ENCODE peak calls at places on chromosomes 5 and 9, in nine cellular contexts. E, O, U, V, S, Y, W, N and K are unnamed samples.

GRCh38 chr9:98556511-98556910 is 152.2 kb downstream of the GABBR2 start:
- DNase-seq in O (peak), W (no peak), E (no peak), N (no peak), S (no peak), Y (no peak), V (no peak), U (no peak), K (no peak)

GRCh38 chr5:107266100-107266499 is 404.6 kb downstream of the EFNA5 start:
- DNase-seq in S (no peak), W (no peak), Y (no peak), U (no peak), N (no peak), E (no peak), V (no peak), O (no peak), K (no peak)

GRCh38 chr5:100828756-100829342 is 74.2 kb downstream of the ST8SIA4 start:
- DNase-seq in N (no peak), U (no peak), Y (no peak), V (no peak), O (no peak), S (no peak), W (no peak), E (no peak), K (peak)

GRCh38 chr5:33233013-33233463 is 207.7 kb upstream of the TARS1 start:
- DNase-seq in U (no peak), S (no peak), N (peak), E (no peak), O (no peak), W (no peak), Y (no peak), V (no peak), K (no peak)

GRCh38 chr5:175388531-175388930 is 55.5 kb downstream of the DRD1 start:
- DNase-seq in V (no peak), S (no peak), E (no peak), Y (no peak), U (no peak), O (no peak), W (no peak), N (no peak), K (no peak)

GRCh38 chr5:26700759-26701384 is 337.5 kb downstream of the CDH9 start:
- DNase-seq in W (peak), Y (no peak), V (peak), U (no peak), O (no peak), N (no peak), S (no peak), E (no peak), K (peak)

GRCh38 chr5:5063533-5063953 is 76.6 kb upstream of the ADAMTS16 start:
- DNase-seq in W (no peak), E (no peak), N (no peak), V (no peak), Y (no peak), U (no peak), S (no peak), O (no peak), K (no peak)

GRCh38 chr5:88380332-88380731 is 111.7 kb upstream of the TMEM161B start:
- DNase-seq in Y (no peak), W (no peak), N (no peak), O (no peak), E (no peak), V (peak), U (no peak), S (no peak), K (no peak)

GRCh38 chr9:82912639-82913038 is 150.3 kb downstream of the RASEF start:
- DNase-seq in S (no peak), Y (no peak), O (no peak), N (no peak), E (no peak), W (no peak), V (peak), U (no peak), K (peak)

GRCh38 chr9:131575946-131576853 is 30.9 kb downstream of the PRRT1B start:
- DNase-seq in V (no peak), W (no peak), S (no peak), Y (no peak), U (no peak), O (no peak), N (no peak), E (no peak), K (no peak)

GRCh38 chr5:68683632-68684035 is 410.2 kb upstream of the SLC30A5 start:
- DNase-seq in W (no peak), Y (no peak), E (peak), N (peak), U (no peak), V (no peak), S (no peak), O (no peak), K (peak)

GRCh38 chr9:18365651-18366050 is 108.3 kb upstream of the ADAMTSL1 start:
- DNase-seq in E (no peak), U (no peak), S (no peak), W (no peak), Y (no peak), N (no peak), V (no peak), O (no peak), K (no peak)

GRCh38 chr5:77642915-77643653 is 4.6 kb upstream of the OTP start:
- DNase-seq in W (no peak), S (no peak), E (no peak), N (no peak), U (no peak), Y (no peak), O (no peak), V (no peak), K (no peak)

GRCh38 chr5:158155087-158155486 is 296.1 kb upstream of the CLINT1 start:
- DNase-seq in V (no peak), W (no peak), S (no peak), O (no peak), N (no peak), Y (no peak), E (no peak), U (no peak), K (no peak)

GRCh38 chr9:108323615-108324014 is 532.2 kb downstream of the ACTL7B start:
- DNase-seq in S (no peak), W (no peak), O (no peak), U (no peak), N (no peak), E (no peak), V (no peak), Y (no peak), K (no peak)

GRCh38 chr5:167912944-167913343 is 378.5 kb upstream of the WWC1 start:
- DNase-seq in N (peak), W (no peak), V (no peak), E (no peak), O (no peak), U (no peak), Y (no peak), S (no peak), K (peak)

GRCh38 chr5:136087961-136088871 is 44.4 kb upstream of the SMAD5 start:
- DNase-seq in U (no peak), S (no peak), W (no peak), O (no peak), V (peak), Y (peak), E (peak), N (peak), K (no peak)

GRCh38 chr9:133256057-133256461 is 18.9 kb downstream of the ABO start:
- DNase-seq in Y (no peak), S (no peak), O (no peak), W (no peak), U (no peak), E (no peak), V (no peak), N (no peak), K (no peak)

GRCh38 chr9:81902191-81902590 is 26.0 kb upstream of the SPATA31D4 start:
- DNase-seq in O (no peak), Y (no peak), U (no peak), E (no peak), W (no peak), V (no peak), S (no peak), N (peak), K (peak)

GRCh38 chr5:177433658-177434217 is 7.3 kb downstream of the GRK6 start:
- DNase-seq in Y (no peak), S (no peak), U (no peak), W (no peak), N (no peak), E (no peak), O (no peak), V (no peak), K (no peak)

GRCh38 chr5:142866563-142867275 is 96.5 kb downstream of the ARHGAP26 start:
- DNase-seq in Y (no peak), W (peak), V (peak), N (peak), O (peak), U (peak), E (no peak), S (peak), K (peak)

GRCh38 chr5:77697692-77698091 is 59.2 kb upstream of the OTP start:
- DNase-seq in N (no peak), V (no peak), W (no peak), U (no peak), S (no peak), E (no peak), O (no peak), Y (no peak), K (no peak)

GRCh38 chr5:83026930-83027687 is 50.1 kb downstream of the TMEM167A start:
- DNase-seq in S (no peak), W (no peak), E (no peak), N (no peak), U (peak), O (no peak), V (peak), Y (no peak), K (no peak)

GRCh38 chr9:132486706-132487350 is 76.8 kb downstream of the CFAP77 start:
- DNase-seq in E (no peak), W (no peak), O (peak), Y (no peak), U (no peak), V (no peak), S (peak), N (no peak), K (no peak)

GRCh38 chr9:32292611-32293010 is 91.8 kb upstream of the ACO1 start:
- DNase-seq in W (no peak), N (no peak), V (no peak), Y (no peak), S (no peak), E (no peak), O (no peak), U (no peak), K (peak)